ENCODE peak calls at places on chromosome 11, in six cellular contexts. One of them, this sample, is unnamed.

GRCh38 chr11:13126430-13126829 is 117.3 kb downstream of the RASSF10 start:
- DNase-seq in GM12891: no peak
- DNase-seq in GM12878: no peak
- DNase-seq in HepG2: no peak
- DNase-seq in H1: no peak
- DNase-seq in K562: no peak
- DNase-seq in this sample: no peak

GRCh38 chr11:123654566-123655081 is at the start of gene SCN3B:
- DNase-seq in GM12891: peak; percentile 72
- DNase-seq in GM12878: no peak
- DNase-seq in HepG2: peak; percentile 24
- DNase-seq in H1: peak; percentile 91
- DNase-seq in K562: peak; percentile 94
- DNase-seq in this sample: peak; percentile 42

GRCh38 chr11:3149852-3150188 is 15.3 kb downstream of the OSBPL5 start:
- DNase-seq in GM12891: no peak
- DNase-seq in GM12878: no peak
- DNase-seq in HepG2: no peak
- DNase-seq in H1: no peak
- DNase-seq in K562: no peak
- DNase-seq in this sample: no peak

GRCh38 chr11:16785520-16786128 is 47.2 kb downstream of the C11orf58 start:
- DNase-seq in GM12891: peak; percentile 68
- DNase-seq in GM12878: peak; percentile 17
- DNase-seq in HepG2: peak; percentile 63
- DNase-seq in H1: peak; percentile 76
- DNase-seq in K562: peak; percentile 75
- DNase-seq in this sample: peak; percentile 59

GRCh38 chr11:62345862-62346261 is 8.6 kb downstream of the ASRGL1 start:
- DNase-seq in GM12891: no peak
- DNase-seq in GM12878: no peak
- DNase-seq in HepG2: no peak
- DNase-seq in H1: no peak
- DNase-seq in K562: no peak
- DNase-seq in this sample: no peak

GRCh38 chr11:75024068-75024449 is 35.3 kb downstream of the NEU3 start:
- DNase-seq in GM12891: no peak
- DNase-seq in GM12878: no peak
- DNase-seq in HepG2: no peak
- DNase-seq in H1: no peak
- DNase-seq in K562: no peak
- DNase-seq in this sample: no peak

GRCh38 chr11:14609902-14610301 is 33.7 kb upstream of the PDE3B start:
- DNase-seq in GM12891: no peak
- DNase-seq in GM12878: no peak
- DNase-seq in HepG2: no peak
- DNase-seq in H1: no peak
- DNase-seq in K562: no peak
- DNase-seq in this sample: no peak

GRCh38 chr11:119095066-119095880 is 6.4 kb downstream of the DPAGT1 start:
- DNase-seq in GM12891: peak; percentile 92
- DNase-seq in GM12878: peak; percentile 99
- DNase-seq in HepG2: peak; percentile 99
- DNase-seq in H1: peak; percentile 100
- DNase-seq in K562: peak; percentile 96
- DNase-seq in this sample: peak; percentile 97

GRCh38 chr11:46279393-46280099 is 2.1 kb downstream of the CREB3L1 start:
- DNase-seq in GM12891: no peak
- DNase-seq in GM12878: no peak
- DNase-seq in HepG2: no peak
- DNase-seq in H1: no peak
- DNase-seq in K562: no peak
- DNase-seq in this sample: no peak

GRCh38 chr11:40186401-40187091 is 1272.9 kb downstream of the LRRC4C start:
- DNase-seq in GM12891: no peak
- DNase-seq in GM12878: no peak
- DNase-seq in HepG2: peak; percentile 14
- DNase-seq in H1: no peak
- DNase-seq in K562: no peak
- DNase-seq in this sample: no peak

GRCh38 chr11:71527576-71528210 is 626 bp downstream of the KRTAP5-7 start:
- DNase-seq in GM12891: no peak
- DNase-seq in GM12878: no peak
- DNase-seq in HepG2: no peak
- DNase-seq in H1: peak; percentile 30
- DNase-seq in K562: no peak
- DNase-seq in this sample: no peak

GRCh38 chr11:17528181-17528691 is 16.0 kb downstream of the USH1C start:
- DNase-seq in GM12891: peak; percentile 80
- DNase-seq in GM12878: no peak
- DNase-seq in HepG2: peak; percentile 23
- DNase-seq in H1: peak; percentile 90
- DNase-seq in K562: peak; percentile 84
- DNase-seq in this sample: peak; percentile 63

GRCh38 chr11:73227571-73228211 is 9.6 kb downstream of the P2RY2 start:
- DNase-seq in GM12891: no peak
- DNase-seq in GM12878: no peak
- DNase-seq in HepG2: no peak
- DNase-seq in H1: peak; percentile 87
- DNase-seq in K562: peak; percentile 44
- DNase-seq in this sample: no peak
- TF ChIP-seq TAF1 in GM12891: no peak
- TF ChIP-seq TAF1 in GM12878: no peak
- TF ChIP-seq TAF1 in HepG2: no peak
- TF ChIP-seq TAF1 in H1: peak; percentile 24
- TF ChIP-seq TAF1 in K562: no peak
- TF ChIP-seq TAF1 in this sample: no peak

DNA sequence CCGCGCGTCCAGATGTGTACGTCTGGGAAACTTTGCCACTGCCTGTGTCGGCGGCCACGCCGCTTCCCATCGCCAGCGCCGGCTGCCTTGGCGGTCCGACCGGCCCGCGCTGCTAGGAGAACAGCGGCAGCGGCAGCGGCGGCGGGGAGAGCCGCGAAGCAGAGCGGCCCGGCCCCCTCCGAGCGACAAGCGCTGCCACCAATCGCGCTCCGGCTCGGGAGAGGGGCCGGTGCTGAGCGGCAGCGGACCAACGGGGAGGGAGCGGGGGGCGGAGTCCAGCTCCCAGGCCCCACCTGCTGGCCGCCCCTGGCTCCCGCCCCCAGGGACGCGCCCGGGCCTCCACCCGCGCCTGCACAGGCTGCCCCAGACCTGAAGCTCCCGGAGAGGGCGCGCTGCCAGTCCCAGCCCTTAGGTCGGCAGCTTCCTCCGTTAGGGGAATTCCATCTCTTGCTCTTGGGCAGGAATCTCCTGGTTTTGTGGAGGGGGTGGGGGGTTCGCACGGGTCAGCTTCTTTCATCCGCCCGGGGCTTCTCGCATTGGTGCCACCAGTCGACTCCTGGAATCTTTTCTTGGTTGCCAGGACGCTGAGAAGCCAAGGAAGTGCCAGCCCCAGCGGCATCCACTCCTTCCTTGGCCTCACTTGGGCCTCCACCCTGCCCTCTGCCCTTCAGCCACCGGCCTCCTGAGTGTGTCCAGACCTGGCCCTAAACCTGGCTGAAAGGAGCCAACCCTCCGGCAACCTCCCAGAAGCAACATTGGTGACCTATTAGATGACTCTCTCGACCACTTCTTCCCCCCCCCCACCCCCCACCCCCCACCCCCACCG is at the start of gene GALNT18:
- DNase-seq in GM12891: peak; percentile 98
- DNase-seq in GM12878: peak; percentile 68
- DNase-seq in HepG2: peak; percentile 67
- DNase-seq in H1: peak; percentile 87
- DNase-seq in K562: peak; percentile 100
- DNase-seq in this sample: peak; percentile 95
- TF ChIP-seq POLR2A in GM12891: no peak
- TF ChIP-seq POLR2A in GM12878: peak; percentile 79
- TF ChIP-seq POLR2A in HepG2: no peak
- TF ChIP-seq POLR2A in H1: peak; percentile 48
- TF ChIP-seq POLR2A in K562: no peak
- TF ChIP-seq POLR2A in this sample: peak; percentile 54

GRCh38 chr11:66938582-66939135 is 19.5 kb downstream of the PC start:
- DNase-seq in GM12891: no peak
- DNase-seq in GM12878: no peak
- DNase-seq in HepG2: no peak
- DNase-seq in H1: no peak
- DNase-seq in K562: no peak
- DNase-seq in this sample: no peak
- TF ChIP-seq TAF1 in GM12891: no peak
- TF ChIP-seq TAF1 in GM12878: no peak
- TF ChIP-seq TAF1 in HepG2: no peak
- TF ChIP-seq TAF1 in H1: no peak
- TF ChIP-seq TAF1 in K562: no peak
- TF ChIP-seq TAF1 in this sample: no peak

DNA sequence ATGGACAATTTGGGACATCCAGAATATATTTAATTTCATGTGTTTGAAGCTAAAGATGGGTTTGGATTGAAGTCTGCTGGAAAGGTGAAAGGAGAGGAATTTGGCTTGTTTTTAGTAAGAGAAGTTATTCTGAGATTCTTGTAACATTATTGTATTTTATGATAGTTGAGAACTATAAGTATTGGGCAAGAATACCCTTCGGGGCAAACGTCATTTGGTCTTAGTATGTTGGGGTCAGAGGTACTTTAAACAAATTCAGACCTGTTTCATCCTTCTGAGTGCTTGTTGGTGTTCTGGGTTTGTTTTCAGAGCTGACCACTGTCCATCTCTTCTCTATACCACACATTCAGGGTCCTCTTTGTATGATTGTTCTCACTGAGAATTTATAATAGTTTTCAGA is 19.5 kb downstream of the PANX1 start:
- DNase-seq in GM12891: no peak
- DNase-seq in GM12878: no peak
- DNase-seq in HepG2: no peak
- DNase-seq in H1: no peak
- DNase-seq in K562: no peak
- DNase-seq in this sample: no peak
- TF ChIP-seq POLR2A in GM12891: no peak
- TF ChIP-seq POLR2A in GM12878: no peak
- TF ChIP-seq POLR2A in HepG2: no peak
- TF ChIP-seq POLR2A in H1: no peak
- TF ChIP-seq POLR2A in K562: no peak
- TF ChIP-seq POLR2A in this sample: no peak

GRCh38 chr11:120205596-120206161 is 5.2 kb upstream of the OAF start:
- DNase-seq in GM12891: no peak
- DNase-seq in GM12878: no peak
- DNase-seq in HepG2: no peak
- DNase-seq in H1: no peak
- DNase-seq in K562: no peak
- DNase-seq in this sample: no peak
- TF ChIP-seq TAF1 in GM12891: no peak
- TF ChIP-seq TAF1 in GM12878: no peak
- TF ChIP-seq TAF1 in HepG2: no peak
- TF ChIP-seq TAF1 in H1: no peak
- TF ChIP-seq TAF1 in K562: no peak
- TF ChIP-seq TAF1 in this sample: no peak

This sample was measured in GM12892.